ENCODE peak calls at places on chromosome 6, in six cellular contexts. E is hepatocyte, W is HCT116, H is PC-3, L is MM.1S, Q is PC-9. X is an unnamed sample.
A peak's percentile ranks its signal among the peaks of the same experiment; 100 is the strongest.

GRCh38 chr6:137271245-137272183 is 52.3 kb upstream of the IFNGR1 start:
- DNase-seq in Q (peak; percentile 54), H (peak; percentile 67), L (peak; percentile 60), E (peak; percentile 55), W (peak; percentile 65), X (peak; percentile 77)

GRCh38 chr6:156102129-156102528 is 646.5 kb upstream of the NOX3 start:
- DNase-seq in H (peak; percentile 58), W (peak; percentile 21), Q (no peak), E (no peak), L (no peak), X (peak; percentile 51)

GRCh38 chr6:63023726-63024125 is 187.5 kb upstream of the FKBP1C start:
- DNase-seq in H (no peak), E (no peak), W (no peak), Q (no peak), L (no peak), X (no peak)

GRCh38 chr6:139542351-139542750 is 167.9 kb upstream of the CITED2 start:
- DNase-seq in H (no peak), L (no peak), Q (no peak), E (no peak), W (no peak), X (no peak)

GRCh38 chr6:128252293-128253176 is 267.9 kb downstream of the PTPRK start:
- DNase-seq in E (no peak), Q (no peak), H (no peak), W (no peak), L (no peak), X (no peak)

GRCh38 chr6:154596701-154597100 is 86.2 kb upstream of the CNKSR3 start:
- DNase-seq in W (no peak), E (no peak), L (no peak), H (no peak), Q (no peak), X (no peak)

GRCh38 chr6:15842718-15843117 is 179.9 kb upstream of the DTNBP1 start:
- DNase-seq in E (no peak), W (no peak), L (no peak), H (no peak), Q (no peak), X (no peak)

GRCh38 chr6:90388395-90388794 is 91.8 kb upstream of the BACH2 start:
- DNase-seq in L (no peak), E (no peak), H (no peak), Q (no peak), W (no peak), X (no peak)

GRCh38 chr6:80182291-80182690 is 75.8 kb downstream of the BCKDHB start:
- DNase-seq in Q (peak; percentile 75), L (no peak), E (no peak), W (no peak), H (peak; percentile 70), X (no peak)

GRCh38 chr6:17107768-17108325 is 6.0 kb downstream of the STMND1 start:
- DNase-seq in W (no peak), H (no peak), E (no peak), L (no peak), Q (no peak), X (no peak)

GRCh38 chr6:155883741-155884140 is 428.1 kb upstream of the NOX3 start:
- DNase-seq in W (no peak), H (no peak), E (no peak), Q (no peak), L (no peak), X (no peak)

GRCh38 chr6:89311853-89312531 is 3.1 kb downstream of the GABRR2 start:
- DNase-seq in Q (no peak), L (no peak), H (peak; percentile 48), E (peak; percentile 62), W (no peak), X (peak; percentile 88)

GRCh38 chr6:80366721-80367120 is 260.2 kb downstream of the BCKDHB start:
- DNase-seq in Q (no peak), L (no peak), H (no peak), W (no peak), E (peak; percentile 38), X (no peak)

GRCh38 chr6:79718509-79719247 is 87.5 kb downstream of the SH3BGRL2 start:
- DNase-seq in E (no peak), L (no peak), H (no peak), Q (no peak), W (no peak), X (no peak)

GRCh38 chr6:115932481-115932880 is 128.2 kb downstream of the FRK start:
- DNase-seq in Q (peak; percentile 28), W (peak; percentile 13), E (no peak), L (no peak), H (no peak), X (no peak)

GRCh38 chr6:15872252-15873103 is 209.7 kb upstream of the DTNBP1 start:
- DNase-seq in L (no peak), H (no peak), E (no peak), Q (no peak), W (no peak), X (no peak)

GRCh38 chr6:89314692-89315091 is 407 bp downstream of the GABRR2 start:
- DNase-seq in Q (no peak), L (no peak), W (no peak), E (no peak), H (no peak), X (no peak)

GRCh38 chr6:56250266-56250665 is 2.9 kb upstream of the COL21A1 start:
- DNase-seq in W (no peak), H (no peak), Q (no peak), E (no peak), L (no peak), X (no peak)

GRCh38 chr6:6546318-6547110 is 42.0 kb upstream of the LY86 start:
- DNase-seq in L (peak; percentile 51), H (peak; percentile 6), E (peak; percentile 63), W (no peak), Q (no peak), X (peak; percentile 76)
- TF ChIP-seq EZH2 in L (no peak), H (no peak), E (peak; percentile 52), W (no peak), Q (no peak), X (no peak)

GRCh38 chr6:41446907-41447545 is 99.2 kb upstream of the FOXP4 start:
- DNase-seq in E (no peak), Q (no peak), H (peak; percentile 67), W (no peak), L (no peak), X (no peak)
- H3K9me2 ChIP-seq in E (no peaks in the 10 kb centered on the region), Q (no peaks in the 10 kb centered on the region), H (no peaks in the 10 kb centered on the region), W (no peaks in the 10 kb centered on the region), L (no peaks in the 10 kb centered on the region), X (no peaks in the 10 kb centered on the region)

GRCh38 chr6:170066679-170067078 is 224.2 kb downstream of the DLL1 start:
- DNase-seq in E (no peak), Q (no peak), W (no peak), L (no peak), H (no peak), X (no peak)

GRCh38 chr6:170067923-170068360 is 222.9 kb downstream of the DLL1 start:
- DNase-seq in Q (no peak), W (no peak), E (no peak), L (no peak), H (no peak), X (no peak)

GRCh38 chr6:170068496-170068895 is 222.4 kb downstream of the DLL1 start:
- DNase-seq in L (no peak), H (no peak), W (no peak), E (no peak), Q (no peak), X (no peak)

GRCh38 chr6:170069611-170070010 is 221.3 kb downstream of the DLL1 start:
- DNase-seq in L (no peak), Q (no peak), E (no peak), H (no peak), W (no peak), X (no peak)

GRCh38 chr6:170067257-170067656 is 223.6 kb downstream of the DLL1 start:
- DNase-seq in W (no peak), E (no peak), Q (no peak), H (no peak), L (no peak), X (no peak)
- TF ChIP-seq CTCF in W (no peak), E (no peak), Q (no peak), H (no peak), L (no peak), X (no peak)

GRCh38 chr6:41372526-41373366 is 37.3 kb downstream of the NCR2 start:
- DNase-seq in E (no peak), W (no peak), L (no peak), H (no peak), Q (no peak), X (peak; percentile 70)
- TF ChIP-seq EZH2 in E (no peak), W (no peak), L (no peak), H (peak; percentile 86), Q (no peak), X (peak; percentile 59)

DNA sequence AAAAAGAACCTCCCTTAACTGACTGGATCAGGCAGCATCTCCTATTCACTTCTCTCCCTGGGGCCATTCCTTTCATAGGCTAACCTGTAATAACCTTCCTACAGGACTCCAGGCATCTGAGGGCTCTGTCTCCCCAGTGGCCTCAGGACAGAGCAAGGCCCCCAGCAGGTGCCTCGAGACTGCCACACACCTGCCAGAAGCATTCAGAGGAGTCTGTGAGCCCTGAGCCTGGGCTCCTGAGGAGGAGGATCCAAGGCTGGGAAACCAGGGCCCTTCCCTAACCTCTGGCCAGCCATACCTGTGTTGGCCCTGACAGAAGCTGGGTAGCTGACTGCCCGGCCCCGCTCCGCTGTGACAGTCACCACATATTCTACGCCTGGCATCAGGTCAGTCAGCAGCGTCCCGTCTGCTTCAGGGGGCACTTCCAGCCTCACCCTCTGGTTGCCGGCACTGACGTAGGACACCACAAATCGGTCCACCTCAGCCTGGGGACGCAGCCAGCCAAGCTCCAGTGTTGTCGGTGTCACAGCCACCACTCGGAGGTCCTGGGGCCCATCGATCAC is 20.6 kb downstream of the TNXB start:
- DNase-seq in H (no peak), W (no peak), E (no peak), Q (no peak), L (no peak), X (no peak)
- H3K9me2 ChIP-seq in H (no peaks in the 10 kb centered on the region), W (no peaks in the 10 kb centered on the region), E (no peaks in the 10 kb centered on the region), Q (no peaks in the 10 kb centered on the region), L (no peaks in the 10 kb centered on the region), X (no peaks in the 10 kb centered on the region)

DNA sequence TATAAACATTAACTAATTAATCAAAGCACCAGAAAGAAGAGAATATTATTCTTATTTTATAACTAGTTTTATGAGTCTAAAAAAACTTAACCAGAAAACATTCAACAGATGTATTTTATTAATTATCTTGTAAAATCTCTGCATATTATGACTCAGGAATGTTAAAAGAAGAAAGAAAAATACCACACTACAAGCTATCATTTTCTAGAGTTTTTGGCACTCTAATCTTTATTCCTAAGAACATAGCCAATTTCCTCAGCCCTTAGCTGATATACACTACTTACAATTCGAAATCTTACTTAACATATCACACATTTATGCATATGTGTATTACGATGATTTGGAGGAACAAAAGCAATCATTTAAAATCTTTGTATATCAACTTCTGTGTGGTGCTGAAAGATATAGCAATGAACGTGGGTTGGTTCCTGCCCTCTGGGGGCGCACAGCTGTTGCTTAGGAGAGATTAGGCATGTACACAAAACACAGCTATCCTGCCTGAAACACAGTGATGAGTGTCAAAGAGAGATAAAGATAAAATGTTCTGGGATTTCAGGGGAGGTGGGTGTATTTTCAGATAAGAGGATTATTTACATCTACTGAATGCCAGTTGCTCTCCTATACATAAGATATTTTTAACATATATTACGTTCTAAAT is 404.5 kb downstream of the SYNE1 start:
- DNase-seq in Q (no peak), L (no peak), H (no peak), W (no peak), E (peak; percentile 26), X (no peak)
- TF ChIP-seq CTCF in Q (no peak), L (no peak), H (no peak), W (no peak), E (peak; percentile 6), X (no peak)

GRCh38 chr6:935582-935981 is 242.6 kb upstream of the EXOC2 start:
- DNase-seq in Q (peak; percentile 42), L (no peak), H (no peak), E (no peak), W (no peak), X (no peak)
- TF ChIP-seq EZH2 in Q (no peak), L (no peak), H (no peak), E (no peak), W (no peak), X (no peak)